ENCODE peak calls at places on chromosome 20, in five cellular contexts. A is astrocyte of the spinal cord, M is esophagus muscularis mucosa, O is BJ, W is B cell. J is an unnamed sample.

GRCh38 chr20:12592756-12593155 is 416.0 kb upstream of the SPTLC3 start:
- DNase-seq in A (no peak), M (no peak), O (no peak), W (no peak), J (no peak)

GRCh38 chr20:13545755-13546154 is 93.0 kb downstream of the TASP1 start:
- DNase-seq in A (no peak), M (no peak), O (peak), W (no peak), J (no peak)

GRCh38 chr20:60262967-60263603 is 304.9 kb downstream of the CDH26 start:
- DNase-seq in A (no peak), M (no peak), O (no peak), W (peak), J (peak)

GRCh38 chr20:4052139-4052480 is 36.8 kb upstream of the RNF24 start:
- DNase-seq in A (no peak), M (no peak), O (no peak), W (no peak), J (no peak)

GRCh38 chr20:22699396-22699795 is 115.0 kb upstream of the FOXA2 start:
- DNase-seq in A (no peak), M (peak), O (no peak), W (no peak), J (no peak)

GRCh38 chr20:10309326-10309725 is 90.7 kb downstream of the SNAP25 start:
- DNase-seq in A (peak), M (no peak), O (peak), W (no peak), J (no peak)

GRCh38 chr20:34516874-34517542 is 786 bp downstream of the DYNLRB1 start:
- DNase-seq in A (peak), M (no peak), O (no peak), W (peak), J (peak)

GRCh38 chr20:56607061-56607704 is 21.9 kb upstream of the TFAP2C start:
- DNase-seq in A (no peak), M (no peak), O (no peak), W (no peak), J (no peak)

GRCh38 chr20:24160563-24161355 is 172.2 kb upstream of the GGTLC1 start:
- DNase-seq in A (peak), M (peak), O (peak), W (no peak), J (no peak)

GRCh38 chr20:21184810-21185209 is 58.9 kb downstream of the KIZ start:
- DNase-seq in A (no peak), M (no peak), O (no peak), W (no peak), J (no peak)

GRCh38 chr20:32018269-32019155 is 8.3 kb downstream of the CCM2L start:
- DNase-seq in A (no peak), M (no peak), O (no peak), W (peak), J (peak)

GRCh38 chr20:32019156-32019510 is 8.9 kb downstream of the CCM2L start:
- DNase-seq in A (no peak), M (no peak), O (no peak), W (no peak), J (no peak)

GRCh38 chr20:32021091-32021490 is 10.9 kb downstream of the CCM2L start:
- DNase-seq in A (no peak), M (no peak), O (no peak), W (no peak), J (no peak)

GRCh38 chr20:32019563-32020463 is 9.6 kb downstream of the CCM2L start:
- DNase-seq in A (no peak), M (no peak), O (no peak), W (no peak), J (no peak)

DNA sequence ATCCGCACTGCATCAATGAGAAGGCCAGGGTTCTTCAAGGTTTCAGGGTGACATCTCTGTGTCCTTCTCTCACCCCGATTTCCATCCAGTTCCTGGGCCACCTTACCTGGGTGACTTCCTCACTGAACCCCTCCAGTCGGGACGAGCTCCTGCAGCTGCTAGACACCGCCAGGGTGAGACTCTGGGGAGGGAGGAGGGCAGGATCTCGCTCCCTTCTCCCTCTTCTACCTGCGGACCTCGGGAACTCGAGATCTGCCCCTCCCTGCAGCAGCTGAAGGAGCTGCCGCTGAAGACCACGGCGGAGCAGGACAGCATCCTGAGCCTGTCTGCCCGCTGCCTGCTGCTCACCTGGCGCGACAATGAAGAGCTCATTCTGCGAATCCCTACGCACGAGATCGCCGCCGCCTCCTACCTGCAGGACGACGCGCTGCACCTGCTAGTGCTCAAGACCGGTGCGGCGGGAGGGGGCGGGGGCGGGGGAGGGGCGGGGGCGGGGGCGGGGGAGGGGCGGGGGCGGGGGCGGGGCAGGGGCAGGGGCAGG is 7.5 kb downstream of the CCM2L start:
- DNase-seq in A (no peak), M (no peak), O (no peak), W (peak), J (peak)
- TF ChIP-seq CTCF in A (no peak), M (no peak), O (no peak), W (peak), J (peak)

DNA sequence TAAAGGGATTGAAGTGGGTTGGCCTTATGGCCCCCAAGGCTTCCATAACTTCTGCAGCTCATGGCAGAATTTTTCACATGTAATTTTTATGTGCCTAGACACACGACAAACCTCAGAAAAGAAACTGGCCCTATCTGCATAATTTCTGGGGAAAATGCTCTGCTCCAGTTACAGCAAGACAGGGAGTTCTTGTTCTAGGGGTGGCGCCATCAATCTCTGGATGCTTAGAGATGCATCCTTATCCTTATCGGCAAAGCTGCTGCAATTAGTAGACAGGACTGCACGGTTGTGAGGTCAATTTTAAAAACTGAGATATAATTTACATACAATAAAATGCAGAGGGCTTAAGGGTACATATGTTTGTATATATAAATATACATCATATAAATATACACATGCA is 10.4 kb downstream of the ELMO2 start:
- DNase-seq in A (no peak), M (no peak), O (no peak), W (no peak), J (no peak)
- TF ChIP-seq CTCF in A (no peak), M (no peak), O (no peak), W (no peak), J (no peak)

GRCh38 chr20:62186096-62186426 is 3.2 kb downstream of the MTG2 start:
- DNase-seq in A (no peak), M (no peak), O (no peak), W (no peak), J (no peak)

GRCh38 chr20:62183426-62184142 is 756 bp downstream of the MTG2 start:
- DNase-seq in A (peak), M (no peak), O (no peak), W (no peak), J (no peak)

GRCh38 chr20:62179162-62179504 is 3.7 kb upstream of the MTG2 start:
- DNase-seq in A (no peak), M (no peak), O (no peak), W (no peak), J (no peak)

GRCh38 chr20:62181808-62182207 is 1.0 kb upstream of the MTG2 start:
- DNase-seq in A (no peak), M (no peak), O (no peak), W (no peak), J (no peak)

GRCh38 chr20:62182469-62183425 is at the start of gene MTG2:
- DNase-seq in A (peak), M (peak), O (peak), W (peak), J (peak)
- TF ChIP-seq CTCF in A (no peak), M (no peak), O (no peak), W (no peak), J (no peak)

GRCh38 chr20:20083796-20084195 is 31.5 kb downstream of the CFAP61 start:
- DNase-seq in A (peak), M (no peak), O (no peak), W (peak), J (peak)
- TF ChIP-seq CTCF in A (peak), M (peak), O (peak), W (peak), J (peak)

GRCh38 chr20:32580194-32580593 is 4.9 kb downstream of the NOL4L start:
- DNase-seq in A (no peak), M (no peak), O (no peak), W (no peak), J (no peak)
- TF ChIP-seq CTCF in A (no peak), M (no peak), O (no peak), W (no peak), J (no peak)

GRCh38 chr20:46023999-46024398 is 5.0 kb upstream of the SLC12A5 start:
- DNase-seq in A (no peak), M (no peak), O (no peak), W (no peak), J (no peak)

GRCh38 chr20:46020515-46020914 is 8.5 kb upstream of the SLC12A5 start:
- DNase-seq in A (no peak), M (no peak), O (no peak), W (no peak), J (no peak)

GRCh38 chr20:46023148-46023484 is 5.9 kb upstream of the SLC12A5 start:
- DNase-seq in A (no peak), M (no peak), O (no peak), W (no peak), J (no peak)

GRCh38 chr20:46021361-46022359 is 7.4 kb upstream of the SLC12A5 start:
- DNase-seq in A (no peak), M (no peak), O (no peak), W (peak), J (peak)

GRCh38 chr20:46022411-46023147 is 6.4 kb upstream of the SLC12A5 start:
- DNase-seq in A (no peak), M (no peak), O (no peak), W (peak), J (peak)
- TF ChIP-seq CTCF in A (peak), M (peak), O (peak), W (peak), J (peak)